ENCODE peak calls at places on chromosome 16, in ten cellular contexts. A, N, H, T, Z, D, F, Y, I and B are unnamed samples. For H3K36me3, the result is how much of the 10 kb centered on the place peaks cover.

GRCh38 chr16:68508013-68508412 is 31.1 kb upstream of the ZFP90 start:
- DNase-seq in Y (no peak), F (no peak), D (no peak), I (no peak), Z (no peak), T (no peak), N (no peak), H (no peak), A (no peak), B (no peak)

GRCh38 chr16:32116080-32116479 is 137.0 kb upstream of the TP53TG3D start:
- DNase-seq in Y (no peak), I (no peak), D (no peak), T (no peak), N (no peak), H (no peak), A (no peak), Z (peak), F (no peak), B (no peak)

GRCh38 chr16:12141073-12141472 is 164.5 kb downstream of the SNX29 start:
- DNase-seq in Z (no peak), Y (no peak), F (no peak), I (no peak), H (no peak), A (no peak), T (no peak), D (no peak), N (no peak), B (no peak)

GRCh38 chr16:53530046-53530445 is 27.0 kb upstream of the AKTIP start:
- DNase-seq in T (no peak), I (no peak), N (no peak), A (no peak), Z (no peak), H (no peak), F (no peak), D (no peak), Y (no peak), B (no peak)

GRCh38 chr16:52825882-52826281 is 226.8 kb downstream of the CHD9NB start:
- DNase-seq in T (no peak), A (no peak), D (no peak), Z (no peak), H (peak), N (peak), F (no peak), I (no peak), Y (no peak), B (no peak)

GRCh38 chr16:21197115-21197514 is 14.3 kb downstream of the ZP2 start:
- DNase-seq in T (no peak), A (no peak), I (no peak), F (no peak), Y (no peak), D (no peak), N (no peak), Z (no peak), H (no peak), B (no peak)

GRCh38 chr16:11700264-11701029 is 32.2 kb downstream of the SNN start:
- DNase-seq in N (no peak), D (no peak), I (no peak), A (no peak), H (no peak), Z (no peak), F (no peak), Y (no peak), T (no peak), B (no peak)

GRCh38 chr16:970766-971581 is at the start of gene LMF1:
- DNase-seq in I (peak), H (peak), A (peak), D (peak), N (peak), Y (peak), T (peak), Z (peak), F (peak), B (peak)

GRCh38 chr16:67805718-67806427 is 487 bp downstream of the RANBP10 start:
- DNase-seq in I (no peak), D (no peak), Y (no peak), F (no peak), N (peak), T (peak), H (no peak), A (no peak), Z (no peak), B (no peak)

GRCh38 chr16:85331685-85332084 is 219.4 kb upstream of the CIBAR2 start:
- DNase-seq in Z (no peak), A (no peak), D (no peak), H (no peak), T (no peak), F (no peak), N (no peak), Y (no peak), I (no peak), B (no peak)

GRCh38 chr16:54050281-54051210 is 236.0 kb downstream of the IRX3 start:
- DNase-seq in A (no peak), Z (no peak), T (no peak), D (no peak), H (no peak), I (no peak), Y (no peak), F (no peak), N (no peak), B (no peak)

GRCh38 chr16:55871411-55872038 is 3.6 kb downstream of the CES5A start:
- DNase-seq in A (no peak), D (no peak), F (no peak), T (no peak), I (no peak), Y (no peak), H (no peak), N (no peak), Z (no peak), B (no peak)

GRCh38 chr16:11824362-11824761 is 27.0 kb downstream of the RSL1D1 start:
- DNase-seq in A (peak), T (no peak), I (no peak), N (peak), H (no peak), Z (peak), F (no peak), D (no peak), Y (no peak), B (no peak)

GRCh38 chr16:12170103-12171025 is 193.8 kb downstream of the SNX29 start:
- DNase-seq in A (no peak), I (no peak), H (no peak), D (no peak), N (no peak), Z (no peak), Y (peak), T (peak), F (no peak), B (no peak)

GRCh38 chr16:77514500-77515225 is 79.8 kb upstream of the ADAMTS18 start:
- DNase-seq in N (no peak), A (no peak), D (no peak), F (no peak), I (no peak), T (no peak), Z (no peak), Y (no peak), H (no peak), B (no peak)

GRCh38 chr16:13727943-13728342 is 192.0 kb upstream of the ERCC4 start:
- DNase-seq in H (no peak), F (no peak), Y (no peak), A (no peak), N (no peak), D (no peak), T (no peak), Z (no peak), I (no peak), B (no peak)
- H3K36me3 ChIP-seq in H (under half), F (under half), Y (under half), A (under half), N (under half), D (under half), T (under half), Z (under half), I (under half), B (under half)

DNA sequence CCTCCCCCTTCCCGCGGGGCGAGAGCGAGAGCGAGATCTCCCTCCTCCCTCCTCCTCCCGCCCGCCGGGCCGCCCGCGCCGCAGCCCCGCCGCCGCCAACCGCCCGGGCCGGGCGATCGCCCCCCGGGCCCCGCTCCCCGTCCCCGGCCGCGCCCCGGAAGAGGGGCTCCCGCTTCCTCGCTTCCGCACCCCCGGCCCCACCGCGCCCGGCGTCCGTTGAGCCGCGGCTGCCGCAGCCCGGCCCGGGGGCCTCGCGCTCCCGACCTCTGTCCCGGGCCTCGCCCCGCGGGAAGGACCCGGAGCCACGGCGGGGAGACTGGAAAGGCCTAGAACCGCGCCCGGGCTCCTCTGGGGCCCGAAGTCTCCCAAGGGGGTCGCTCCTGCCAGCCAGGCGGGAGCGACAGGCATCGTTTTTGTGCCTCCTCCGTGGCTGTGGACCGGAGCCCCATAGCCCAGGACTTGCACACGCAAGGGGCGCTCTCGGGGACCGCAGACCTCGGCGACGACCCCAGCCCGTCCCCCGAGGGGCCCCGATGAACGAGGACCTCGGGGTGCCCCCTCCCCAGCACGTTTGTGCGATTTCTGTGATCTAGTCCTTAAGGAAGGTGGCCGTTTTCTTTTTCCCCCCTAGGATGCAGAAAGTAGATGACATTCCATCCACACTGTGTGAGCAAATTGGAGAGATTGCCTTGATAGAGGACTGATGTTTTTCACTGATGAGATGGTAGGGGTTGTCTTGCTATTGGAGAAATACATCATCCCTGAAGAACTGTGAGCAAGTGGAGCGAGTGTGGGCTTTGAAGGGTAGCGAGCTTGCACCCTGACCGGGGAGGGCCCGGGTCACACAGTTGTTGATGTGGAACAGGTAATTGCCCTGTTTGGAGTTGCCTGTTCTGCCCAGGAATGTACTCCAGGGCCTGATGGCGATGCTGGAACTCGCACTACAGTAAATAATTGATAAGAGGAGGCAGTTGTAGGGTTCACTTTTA is 610 bp downstream of the BANP start:
- DNase-seq in T (no peak), H (no peak), A (no peak), Y (no peak), F (no peak), N (no peak), D (no peak), Z (peak), I (no peak), B (no peak)
- TF ChIP-seq CTCF in T (no peak), H (peak), A (no peak), Y (peak), F (peak), N (no peak), D (peak), Z (no peak), I (no peak), B (no peak)

GRCh38 chr16:27485126-27485525 is 64.6 kb downstream of the GTF3C1 start:
- DNase-seq in D (no peak), Y (no peak), T (no peak), H (no peak), I (no peak), Z (no peak), A (no peak), F (no peak), N (no peak), B (no peak)

GRCh38 chr16:27485811-27486210 is 63.9 kb downstream of the GTF3C1 start:
- DNase-seq in Z (no peak), H (no peak), A (no peak), Y (no peak), I (no peak), F (no peak), T (no peak), D (no peak), N (no peak), B (no peak)

GRCh38 chr16:27486760-27487159 is 63.0 kb downstream of the GTF3C1 start:
- DNase-seq in H (no peak), A (no peak), Y (no peak), D (no peak), I (no peak), T (no peak), N (no peak), Z (no peak), F (no peak), B (no peak)

GRCh38 chr16:27483624-27484023 is 66.1 kb downstream of the GTF3C1 start:
- DNase-seq in T (no peak), I (no peak), Z (no peak), A (no peak), Y (no peak), F (no peak), D (no peak), H (no peak), N (no peak), B (no peak)

DNA sequence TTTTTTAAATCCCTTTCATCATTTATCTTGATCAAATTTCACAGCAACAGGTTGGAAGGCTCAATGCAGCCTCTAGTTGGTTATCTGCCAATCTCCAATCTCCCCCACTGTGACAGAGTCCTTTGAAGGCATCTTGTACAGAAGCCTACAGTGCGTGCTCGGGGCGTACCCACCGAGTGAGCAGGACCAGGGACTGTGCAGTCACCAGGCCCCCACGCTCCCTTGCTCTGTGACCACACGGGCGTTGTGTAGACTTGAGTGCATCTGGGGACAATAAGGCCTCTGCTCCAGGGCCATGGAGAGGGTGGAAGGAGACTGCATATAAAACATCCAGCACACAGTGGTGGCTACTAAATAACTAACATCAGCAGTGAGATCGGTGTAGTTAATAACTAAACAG is 63.4 kb downstream of the GTF3C1 start:
- DNase-seq in F (no peak), H (no peak), D (no peak), Y (no peak), A (no peak), Z (no peak), N (no peak), T (no peak), I (no peak), B (no peak)
- H3K36me3 ChIP-seq in F (half or more), H (under half), D (half or more), Y (half or more), A (under half), Z (half or more), N (half or more), T (under half), I (half or more), B (half or more)

GRCh38 chr16:51153275-51153991 is 2.4 kb upstream of the SALL1 start:
- DNase-seq in H (no peak), I (no peak), D (no peak), Y (no peak), T (peak), Z (no peak), A (no peak), F (no peak), N (no peak), B (no peak)
- TF ChIP-seq CTCF in H (no peak), I (no peak), D (no peak), Y (no peak), T (no peak), Z (no peak), A (no peak), F (no peak), N (no peak), B (no peak)

DNA sequence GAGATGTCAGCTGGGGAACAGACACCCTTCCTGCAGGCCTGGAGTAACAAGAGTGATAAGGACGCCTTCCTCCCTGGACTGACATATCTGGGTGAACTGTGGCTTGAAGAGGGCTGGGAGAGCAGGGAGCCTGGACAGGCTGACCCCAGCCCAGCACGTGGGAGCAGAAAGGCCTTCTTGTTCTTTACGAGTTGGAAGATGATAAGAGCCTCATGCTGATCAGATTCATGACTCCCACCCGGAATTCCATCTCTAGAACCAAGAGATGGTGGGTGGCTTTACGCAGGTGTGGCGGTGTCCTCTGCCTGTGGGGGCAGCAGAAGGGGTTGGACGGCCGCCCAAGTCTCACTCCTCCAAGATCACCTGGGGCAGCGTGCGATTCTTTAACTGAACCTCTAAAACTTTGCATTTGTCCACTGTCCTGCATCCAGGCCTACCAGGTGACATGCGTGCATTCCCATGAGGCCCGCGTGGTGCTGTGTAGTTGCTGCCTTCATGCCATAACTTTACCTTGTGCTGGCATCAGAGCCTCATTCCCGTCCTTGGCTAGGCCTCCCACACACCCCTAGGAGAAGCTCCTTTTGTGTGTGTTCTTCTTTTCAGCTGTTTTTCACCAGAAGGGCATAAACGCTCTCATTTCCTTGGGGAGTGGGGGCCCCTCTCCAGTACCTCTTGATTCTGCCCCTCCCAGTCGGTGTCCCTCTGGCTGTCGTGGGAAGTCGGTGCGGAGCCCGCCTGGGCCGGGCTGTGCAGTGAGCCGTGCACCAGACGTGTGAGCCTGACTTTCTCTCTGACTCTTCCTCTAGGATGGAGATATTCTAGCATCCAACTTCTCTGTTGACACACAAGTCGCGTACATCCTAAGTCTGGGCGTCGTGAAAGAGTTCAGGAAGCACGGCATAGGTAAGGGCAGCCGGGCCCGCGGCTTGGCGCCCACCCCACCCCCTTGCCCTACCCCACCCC is 13.3 kb downstream of the C16orf90 start:
- DNase-seq in I (no peak), Z (no peak), Y (no peak), H (no peak), F (no peak), N (no peak), A (no peak), T (no peak), D (no peak), B (no peak)
- H3K36me3 ChIP-seq in I (half or more), Z (half or more), Y (half or more), H (under half), F (half or more), N (half or more), A (under half), T (under half), D (under half), B (half or more)

GRCh38 chr16:2584742-2585650 is 47.2 kb downstream of the PDPK1 start:
- DNase-seq in Y (no peak), H (no peak), F (no peak), I (no peak), Z (peak), T (no peak), A (no peak), D (no peak), N (peak), B (no peak)

GRCh38 chr16:2585651-2586081 is 47.8 kb downstream of the PDPK1 start:
- DNase-seq in N (peak), H (no peak), D (no peak), Z (no peak), T (no peak), A (no peak), Y (no peak), F (no peak), I (no peak), B (no peak)

GRCh38 chr16:2586901-2587480 is 49.2 kb downstream of the PDPK1 start:
- DNase-seq in N (no peak), A (no peak), Z (no peak), H (no peak), F (no peak), D (no peak), I (no peak), Y (no peak), T (no peak), B (no peak)

GRCh38 chr16:2587891-2588565 is 50.2 kb downstream of the PDPK1 start:
- DNase-seq in N (no peak), A (no peak), Y (no peak), T (no peak), H (no peak), I (no peak), D (no peak), F (no peak), Z (no peak), B (no peak)

GRCh38 chr16:2586241-2586640 is 48.4 kb downstream of the PDPK1 start:
- DNase-seq in F (no peak), I (no peak), T (no peak), N (no peak), H (no peak), Y (no peak), D (no peak), A (no peak), Z (no peak), B (no peak)
- TF ChIP-seq CTCF in F (peak), I (no peak), T (no peak), N (no peak), H (no peak), Y (peak), D (no peak), A (no peak), Z (no peak), B (no peak)